ENCODE peak calls at places on chromosomes 3 and 15, in six cellular contexts. H, W, A, M, B and G are unnamed samples.
A peak's percentile ranks its signal among the peaks of the same experiment; 100 is the strongest.

GRCh38 chr3:62022312-62022711 is 351.0 kb downstream of the FEZF2 start:
- DNase-seq in H (no peak), W (no peak), A (no peak), M (no peak), B (no peak), G (no peak)

GRCh38 chr3:71578045-71578730 is 5.3 kb downstream of the FOXP1 start:
- DNase-seq in H (peak; percentile 70), W (peak; percentile 37), A (no peak), M (peak; percentile 55), B (no peak), G (peak; percentile 30)

GRCh38 chr3:119579366-119580147 is at the start of gene ADPRH:
- DNase-seq in H (peak; percentile 73), W (peak; percentile 77), A (no peak), M (peak; percentile 75), B (peak; percentile 77), G (peak; percentile 16)

GRCh38 chr15:57263520-57263919 is 112.8 kb upstream of the CGNL1 start:
- DNase-seq in H (no peak), W (no peak), A (no peak), M (no peak), B (no peak), G (no peak)

GRCh38 chr3:140134231-140134630 is 199.2 kb downstream of the CLSTN2 start:
- DNase-seq in H (no peak), W (no peak), A (no peak), M (no peak), B (no peak), G (no peak)

GRCh38 chr3:105691053-105691452 is 177.8 kb downstream of the CBLB start:
- DNase-seq in H (no peak), W (peak; percentile 14), A (no peak), M (peak; percentile 33), B (no peak), G (no peak)

GRCh38 chr3:66312039-66312438 is 91.2 kb downstream of the SLC25A26 start:
- DNase-seq in H (no peak), W (no peak), A (no peak), M (no peak), B (no peak), G (no peak)

GRCh38 chr15:78987891-78988360 is 43.1 kb upstream of the CTSH start:
- DNase-seq in H (no peak), W (peak; percentile 24), A (no peak), M (no peak), B (no peak), G (no peak)

GRCh38 chr3:150905339-150905738 is at the start of gene MINDY4B:
- DNase-seq in H (no peak), W (no peak), A (no peak), M (no peak), B (no peak), G (no peak)

GRCh38 chr3:38653685-38654537 is 4.4 kb upstream of the SCN5A start:
- DNase-seq in H (no peak), W (no peak), A (no peak), M (no peak), B (no peak), G (no peak)

GRCh38 chr3:186929676-186930075 is 650 bp upstream of the ST6GAL1 start:
- DNase-seq in H (no peak), W (no peak), A (no peak), M (no peak), B (no peak), G (no peak)

GRCh38 chr3:50912746-50913145 is 238.0 kb downstream of the DOCK3 start:
- DNase-seq in H (no peak), W (no peak), A (no peak), M (no peak), B (no peak), G (no peak)

GRCh38 chr3:12752803-12753202 is 6.3 kb downstream of the TMEM40 start:
- DNase-seq in H (peak; percentile 69), W (peak; percentile 57), A (peak; percentile 44), M (peak; percentile 16), B (peak; percentile 32), G (no peak)

GRCh38 chr15:75104804-75105557 is 81.6 kb downstream of the PPCDC start:
- DNase-seq in H (no peak), W (peak; percentile 93), A (peak; percentile 62), M (peak; percentile 92), B (peak; percentile 93), G (peak; percentile 95)

GRCh38 chr3:191350389-191351090 is 20.2 kb upstream of the UTS2B start:
- DNase-seq in H (no peak), W (no peak), A (no peak), M (peak; percentile 52), B (no peak), G (no peak)

GRCh38 chr3:160401301-160402095 is 2.0 kb downstream of the SMC4 start:
- DNase-seq in H (peak; percentile 66), W (peak; percentile 74), A (peak; percentile 39), M (peak; percentile 87), B (peak; percentile 52), G (peak; percentile 70)

GRCh38 chr15:73368301-73369072 is at the start of gene HCN4:
- DNase-seq in H (no peak), W (peak; percentile 38), A (no peak), M (no peak), B (no peak), G (no peak)
- H3K4me2 ChIP-seq in H (no peak within 1 kb of the TSS), W (peak within 1 kb of the TSS; percentile 28), A (no peak within 1 kb of the TSS), M (no peak within 1 kb of the TSS), B (peak within 1 kb of the TSS; percentile 100), G (peak within 1 kb of the TSS; percentile 64)

DNA sequence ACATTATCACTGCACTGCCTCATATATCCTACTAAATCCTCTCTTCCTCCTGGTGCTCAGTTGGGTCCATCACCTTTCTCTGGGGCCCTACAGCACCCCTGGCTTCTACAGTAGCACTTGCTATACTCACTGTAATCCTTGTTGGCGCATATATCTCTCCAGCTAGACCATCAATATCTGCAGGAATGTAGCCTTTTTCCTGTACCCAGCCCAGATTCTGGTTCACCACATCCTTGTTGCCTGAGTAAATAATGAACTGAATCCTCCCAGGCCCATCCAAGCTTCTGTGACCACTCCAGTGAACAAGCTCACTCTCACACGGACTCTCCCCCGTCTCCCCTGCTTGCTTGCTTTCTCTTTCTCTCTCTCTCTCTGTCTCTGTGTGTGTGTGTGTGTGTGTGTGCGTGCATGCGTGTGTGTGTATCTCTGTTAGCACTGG is 62.5 kb upstream of the LIPC start:
- DNase-seq in H (peak; percentile 49), W (peak; percentile 91), A (no peak), M (peak; percentile 93), B (no peak), G (no peak)
- H3K4me2 ChIP-seq in H (no peak overlapping the region), W (peak overlapping the region; percentile 68), A (no peak overlapping the region), M (peak overlapping the region; percentile 56), B (no peak overlapping the region), G (no peak overlapping the region)

GRCh38 chr3:99757948-99758347 is 59.7 kb upstream of the CMSS1 start:
- DNase-seq in H (no peak), W (no peak), A (no peak), M (peak; percentile 52), B (no peak), G (no peak)
- H3K4me2 ChIP-seq in H (no peak overlapping the region), W (no peak overlapping the region), A (no peak overlapping the region), M (no peak overlapping the region), B (no peak overlapping the region), G (no peak overlapping the region)

GRCh38 chr15:45704329-45705249 is 69.8 kb downstream of the SQOR start:
- DNase-seq in H (peak; percentile 42), W (peak; percentile 57), A (no peak), M (no peak), B (no peak), G (no peak)

GRCh38 chr15:45702041-45702440 is 67.2 kb downstream of the SQOR start:
- DNase-seq in H (peak; percentile 29), W (no peak), A (no peak), M (no peak), B (no peak), G (peak; percentile 17)

GRCh38 chr15:45701108-45701507 is 66.3 kb downstream of the SQOR start:
- DNase-seq in H (peak; percentile 40), W (no peak), A (no peak), M (no peak), B (no peak), G (no peak)

GRCh38 chr15:45705510-45706473 is 71.0 kb downstream of the SQOR start:
- DNase-seq in H (peak; percentile 88), W (peak; percentile 89), A (peak; percentile 87), M (peak; percentile 59), B (peak; percentile 79), G (peak; percentile 70)

DNA sequence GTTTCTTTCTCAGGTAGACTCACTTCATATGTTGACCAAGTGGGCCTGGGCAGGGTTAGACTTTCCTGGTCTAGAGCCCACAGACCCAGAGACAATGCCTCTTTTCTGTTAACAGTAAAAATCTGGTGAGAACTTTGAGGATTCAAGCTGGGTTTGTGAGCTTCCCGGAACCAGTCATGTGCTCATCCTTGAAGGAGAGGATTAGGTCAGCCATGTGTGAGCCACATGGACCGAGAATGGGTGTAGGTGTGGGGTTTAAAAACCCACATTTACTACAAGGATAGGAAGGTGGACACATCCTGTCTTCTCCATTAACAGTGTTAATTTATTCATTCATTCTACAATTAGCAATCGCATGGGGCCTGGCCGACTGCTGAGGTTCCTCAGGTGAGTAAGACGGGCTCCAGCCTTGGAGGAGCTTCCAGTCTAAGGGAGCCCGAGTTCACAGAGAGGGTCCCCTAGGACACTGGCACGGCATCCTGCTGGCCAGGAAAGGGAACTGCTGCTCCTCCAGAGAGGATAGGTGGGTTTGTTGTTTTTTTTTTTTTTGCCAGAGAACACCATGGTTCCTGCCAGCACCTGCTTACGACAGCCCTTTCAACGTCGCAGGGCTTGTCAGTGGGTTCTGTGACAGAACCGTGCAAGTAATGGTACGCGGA is 69.0 kb downstream of the SQOR start:
- DNase-seq in H (peak; percentile 29), W (peak; percentile 5), A (no peak), M (no peak), B (no peak), G (no peak)
- H3K4me2 ChIP-seq in H (no peak overlapping the region), W (peak overlapping the region; percentile 36), A (no peak overlapping the region), M (peak overlapping the region; percentile 62), B (no peak overlapping the region), G (no peak overlapping the region)

GRCh38 chr15:100972975-100973350 is 53.8 kb downstream of the LRRK1 start:
- DNase-seq in H (no peak), W (no peak), A (no peak), M (no peak), B (no peak), G (no peak)
- H3K4me2 ChIP-seq in H (no peak overlapping the region), W (no peak overlapping the region), A (no peak overlapping the region), M (peak overlapping the region; percentile 68), B (no peak overlapping the region), G (no peak overlapping the region)

GRCh38 chr15:53830707-53831386 is 71.4 kb upstream of the WDR72 start:
- DNase-seq in H (no peak), W (no peak), A (no peak), M (no peak), B (peak; percentile 22), G (no peak)
- H3K4me2 ChIP-seq in H (no peak overlapping the region), W (no peak overlapping the region), A (no peak overlapping the region), M (no peak overlapping the region), B (peak overlapping the region; percentile 77), G (no peak overlapping the region)

DNA sequence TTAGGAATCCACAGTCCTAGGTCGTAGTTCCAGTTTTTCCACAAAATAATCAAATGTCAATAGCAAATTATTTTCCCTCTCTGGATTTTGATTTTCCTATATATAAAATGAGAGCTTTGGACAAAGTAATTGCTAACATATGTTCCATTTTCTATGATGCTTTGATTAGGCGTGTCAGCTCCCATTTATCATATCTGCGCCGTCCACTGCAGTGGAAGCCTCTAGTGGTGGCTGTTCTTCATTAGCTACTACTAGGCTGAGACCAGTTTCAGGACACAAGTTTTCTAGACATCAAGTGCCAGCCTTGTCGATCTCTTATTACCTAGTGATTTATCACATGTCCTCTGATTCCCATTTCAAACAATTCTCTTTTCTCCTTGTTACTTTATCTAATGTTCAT is 271.5 kb downstream of the TUSC7 start:
- DNase-seq in H (no peak), W (no peak), A (no peak), M (no peak), B (no peak), G (no peak)
- H3K4me2 ChIP-seq in H (no peak overlapping the region), W (no peak overlapping the region), A (no peak overlapping the region), M (no peak overlapping the region), B (no peak overlapping the region), G (no peak overlapping the region)